ENCODE peak calls at places on chromosomes 7 and 10, in five cellular contexts. U is effector memory CD8-positive, alpha-beta T cell; H is activated CD4-positive, alpha-beta T cell treated with anti-CD3 and anti-CD28 coated beads for 36 hours; P is left lung; G is activated CD8-positive, alpha-beta memory T cell treated with anti-CD3 and anti-CD28 coated beads, Interleukin-2, amount 10 ng/mL, durations not matched to agents 7 days and 5 days. M is an unnamed sample.

GRCh38 chr7:36734731-36735130 is 10.4 kb upstream of the AOAH start:
- ATAC-seq in U (no peak), H (peak), P (no peak), G (peak), M (no peak)

GRCh38 chr10:43959364-43959763 is 310.7 kb upstream of the ZNF32 start:
- ATAC-seq in H (no peak), U (no peak), G (no peak), P (no peak), M (no peak)

GRCh38 chr10:122421054-122421625 is 33.3 kb upstream of the ARMS2 start:
- ATAC-seq in G (no peak), H (no peak), U (no peak), P (no peak), M (no peak)

GRCh38 chr10:42690449-42691360 is 52.3 kb upstream of the ZNF33B start:
- ATAC-seq in P (no peak), H (no peak), G (no peak), U (no peak), M (no peak)

GRCh38 chr7:3042861-3043489 is 692 bp downstream of the CARD11 start:
- ATAC-seq in U (peak), G (peak), P (peak), H (peak), M (peak)

GRCh38 chr7:24959735-24960485 is 20.1 kb downstream of the OSBPL3 start:
- ATAC-seq in H (no peak), U (no peak), G (no peak), P (no peak), M (no peak)

GRCh38 chr7:51802698-51803097 is 486.1 kb upstream of the COBL start:
- ATAC-seq in U (no peak), G (no peak), P (no peak), H (no peak), M (no peak)

GRCh38 chr10:83078160-83078559 is 1061.1 kb upstream of the GHITM start:
- ATAC-seq in U (no peak), G (no peak), H (no peak), P (no peak), M (no peak)

GRCh38 chr10:110142965-110143364 is 64.4 kb upstream of the MXI1 start:
- ATAC-seq in H (no peak), U (no peak), P (no peak), G (no peak), M (no peak)

M was measured in stimulated activated memory B cell treated with anti-CD40 and anti-IgM and Interleukin-4, amounts not matched to agents 10 μg/mL and 1 μg/mL and 100 μg/mL, for 72 hours.